ENCODE peak calls at places on chromosomes 7 and 10, in five cellular contexts. R is lower lobe of right lung, G is heart left ventricle, C is sigmoid colon, X is Peyer's patch. E is an unnamed sample. For H3K36me3, the result is how much of the 10 kb centered on the place peaks cover.

GRCh38 chr7:79130715-79131114 is 322.8 kb downstream of the MAGI2 start:
- DNase-seq in R (no peak), G (no peak), C (no peak), X (no peak), E (no peak)

GRCh38 chr7:7427363-7427762 is 108.3 kb downstream of the COL28A1 start:
- DNase-seq in R (no peak), G (no peak), C (no peak), X (no peak), E (no peak)

GRCh38 chr10:37856881-37857286 is 526 bp downstream of the ZNF248 start:
- DNase-seq in R (no peak), G (peak), C (peak), X (peak), E (peak)

GRCh38 chr7:94486206-94486605 is 23.4 kb upstream of the CASD1 start:
- DNase-seq in R (no peak), G (no peak), C (no peak), X (no peak), E (no peak)

GRCh38 chr10:24722676-24723385 is 856 bp downstream of the ARHGAP21 start:
- DNase-seq in R (peak), G (peak), C (peak), X (peak), E (peak)

GRCh38 chr7:82109288-82109687 is 334.3 kb downstream of the CACNA2D1 start:
- DNase-seq in R (no peak), G (no peak), C (no peak), X (no peak), E (no peak)

GRCh38 chr10:1560535-1561192 is 176.7 kb downstream of the ADARB2 start:
- DNase-seq in R (no peak), G (no peak), C (peak), X (no peak), E (no peak)

GRCh38 chr10:100245484-100246220 is 16.3 kb upstream of the CHUK start:
- DNase-seq in R (no peak), G (no peak), C (no peak), X (no peak), E (no peak)

GRCh38 chr10:131655101-131655849 is 245.5 kb upstream of the PPP2R2D start:
- DNase-seq in R (no peak), G (peak), C (peak), X (no peak), E (no peak)

GRCh38 chr10:43616697-43617370 is 10.6 kb downstream of the ZNF485 start:
- DNase-seq in R (no peak), G (no peak), C (no peak), X (no peak), E (no peak)

GRCh38 chr7:48899932-48900331 is 24.4 kb upstream of the CDC14C start:
- DNase-seq in R (no peak), G (no peak), C (no peak), X (no peak), E (no peak)

GRCh38 chr10:14664345-14664744 is 110.4 kb downstream of the FAM107B start:
- DNase-seq in R (no peak), G (no peak), C (no peak), X (no peak), E (no peak)

GRCh38 chr10:73911553-73912004 is 647 bp downstream of the PLAU start:
- DNase-seq in R (no peak), G (no peak), C (no peak), X (no peak), E (no peak)

DNA sequence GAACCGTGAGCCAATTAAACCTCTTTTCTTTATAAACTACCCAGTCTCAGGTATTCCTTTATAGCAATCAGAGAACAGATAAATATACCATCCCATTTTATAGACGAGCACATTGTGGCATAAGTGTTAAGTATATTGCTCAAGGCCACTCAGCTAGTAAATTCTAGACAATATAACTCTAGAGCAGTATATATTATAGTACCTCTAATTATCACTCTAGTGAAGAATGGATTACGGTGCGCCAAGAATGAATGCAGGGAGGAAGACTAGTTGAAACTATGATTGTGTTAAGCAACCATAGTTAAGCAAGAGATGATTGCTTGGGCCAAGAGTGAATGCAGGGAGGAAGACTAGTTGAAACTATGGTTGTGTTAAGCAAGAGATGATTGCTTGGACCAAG is 60.9 kb downstream of the BRAF start:
- DNase-seq in R (no peak), G (no peak), C (no peak), X (no peak), E (no peak)
- H3K36me3 ChIP-seq in R (under half), G (under half), C (under half), X (under half), E (under half)

GRCh38 chr7:115603416-115603815 is 427.1 kb downstream of the TFEC start:
- DNase-seq in R (no peak), G (no peak), C (no peak), X (no peak), E (no peak)
- TF ChIP-seq CTCF in R (no peak), G (no peak), C (no peak), X (no peak), E (no peak)

GRCh38 chr10:13206091-13206490 is 28.1 kb downstream of the UCMA start:
- DNase-seq in R (no peak), G (no peak), C (no peak), X (no peak), E (no peak)

GRCh38 chr10:13201132-13201531 is 33.0 kb downstream of the UCMA start:
- DNase-seq in R (no peak), G (no peak), C (no peak), X (no peak), E (no peak)

GRCh38 chr10:13206546-13207443 is 27.4 kb downstream of the UCMA start:
- DNase-seq in R (no peak), G (no peak), C (no peak), X (no peak), E (no peak)
- H3K36me3 ChIP-seq in R (under half), G (under half), C (under half), X (under half), E (under half)

GRCh38 chr7:76300210-76300731 is 2.2 kb upstream of the HSPB1 start:
- DNase-seq in R (no peak), G (no peak), C (no peak), X (no peak), E (no peak)

GRCh38 chr7:76301000-76301399 is 1.5 kb upstream of the HSPB1 start:
- DNase-seq in R (no peak), G (no peak), C (no peak), X (no peak), E (no peak)

GRCh38 chr7:76303057-76303828 is 770 bp downstream of the HSPB1 start:
- DNase-seq in R (peak), G (peak), C (peak), X (peak), E (peak)

GRCh38 chr7:76303829-76304505 is 1.5 kb downstream of the HSPB1 start:
- DNase-seq in R (no peak), G (no peak), C (no peak), X (no peak), E (no peak)

GRCh38 chr7:76302299-76303056 is at the start of gene HSPB1:
- DNase-seq in R (peak), G (peak), C (peak), X (peak), E (peak)
- TF ChIP-seq CTCF in R (no peak), G (no peak), C (no peak), X (no peak), E (no peak)

GRCh38 chr10:71820966-71821365 is 30.1 kb downstream of the PSAP start:
- DNase-seq in R (no peak), G (no peak), C (no peak), X (no peak), E (no peak)
- H3K36me3 ChIP-seq in R (half or more), G (half or more), C (half or more), X (under half), E (half or more)

DNA sequence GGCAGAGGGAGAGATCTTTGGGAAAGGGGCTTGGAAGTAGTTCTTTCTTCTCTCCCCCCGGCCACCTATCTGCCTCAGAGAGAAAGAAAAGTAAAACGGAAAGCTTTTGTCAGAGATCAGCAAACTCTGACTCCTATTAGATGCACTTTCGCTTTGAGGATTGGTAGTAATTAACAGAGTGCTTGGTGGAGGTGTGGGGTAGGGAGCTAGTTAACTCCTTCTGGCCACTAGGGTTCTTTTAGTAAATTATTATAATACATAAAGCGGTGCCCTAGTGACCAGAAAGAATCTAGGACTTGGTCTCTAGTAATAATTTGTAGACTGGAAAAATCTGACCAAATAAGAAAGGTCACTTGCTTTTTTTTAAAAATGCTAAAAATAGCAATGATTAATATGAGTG is 54.6 kb downstream of the CPVL start:
- DNase-seq in R (no peak), G (no peak), C (no peak), X (no peak), E (no peak)
- TF ChIP-seq CTCF in R (no peak), G (no peak), C (no peak), X (peak), E (no peak)

GRCh38 chr10:101653536-101653935 is 41.4 kb downstream of the FBXW4 start:
- DNase-seq in R (no peak), G (no peak), C (no peak), X (no peak), E (no peak)

GRCh38 chr10:101650841-101651240 is 44.1 kb downstream of the FBXW4 start:
- DNase-seq in R (no peak), G (no peak), C (no peak), X (no peak), E (no peak)

GRCh38 chr10:101645659-101646058 is 49.3 kb downstream of the FBXW4 start:
- DNase-seq in R (no peak), G (no peak), C (no peak), X (no peak), E (no peak)

GRCh38 chr10:101646369-101646768 is 48.6 kb downstream of the FBXW4 start:
- DNase-seq in R (no peak), G (no peak), C (peak), X (no peak), E (no peak)

DNA sequence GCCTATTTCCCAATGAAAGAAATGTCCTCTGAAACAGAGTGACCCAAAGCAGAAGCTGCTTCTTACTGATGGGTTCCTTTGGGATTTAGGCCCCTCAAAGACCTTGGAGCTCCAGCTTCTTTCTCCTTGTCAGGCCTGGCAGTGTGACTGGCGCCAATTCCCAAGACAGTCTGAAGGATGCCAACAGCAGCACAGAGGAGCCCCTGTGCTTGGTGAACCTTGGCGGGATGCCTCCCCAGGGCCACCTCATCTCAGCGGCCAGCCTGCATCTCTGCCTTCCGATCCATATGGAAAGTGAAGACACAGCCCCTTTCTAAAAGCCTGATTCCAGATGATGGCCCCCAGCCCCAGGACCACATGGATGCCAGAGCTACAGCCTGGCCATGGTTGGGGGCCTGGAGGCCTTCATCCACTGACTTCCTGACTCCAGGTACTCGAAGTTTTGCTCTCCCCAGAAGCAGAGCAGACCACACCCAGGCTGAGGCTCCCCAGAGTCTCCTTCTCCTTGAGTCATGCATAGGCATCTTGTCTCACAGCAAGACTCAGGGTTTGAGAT is 45.4 kb downstream of the FBXW4 start:
- DNase-seq in R (no peak), G (no peak), C (peak), X (no peak), E (no peak)
- H3K36me3 ChIP-seq in R (half or more), G (half or more), C (under half), X (under half), E (under half)

GRCh38 chr7:157944051-157944450 is 607.2 kb downstream of the DNAJB6 start:
- DNase-seq in R (no peak), G (no peak), C (no peak), X (no peak), E (no peak)

GRCh38 chr7:157946398-157947060 is 609.7 kb downstream of the DNAJB6 start:
- DNase-seq in R (no peak), G (no peak), C (no peak), X (no peak), E (no peak)

GRCh38 chr7:157943561-157943960 is 606.8 kb downstream of the DNAJB6 start:
- DNase-seq in R (no peak), G (no peak), C (no peak), X (no peak), E (no peak)

GRCh38 chr7:157944734-157945291 is 608.0 kb downstream of the DNAJB6 start:
- DNase-seq in R (no peak), G (no peak), C (no peak), X (no peak), E (no peak)

DNA sequence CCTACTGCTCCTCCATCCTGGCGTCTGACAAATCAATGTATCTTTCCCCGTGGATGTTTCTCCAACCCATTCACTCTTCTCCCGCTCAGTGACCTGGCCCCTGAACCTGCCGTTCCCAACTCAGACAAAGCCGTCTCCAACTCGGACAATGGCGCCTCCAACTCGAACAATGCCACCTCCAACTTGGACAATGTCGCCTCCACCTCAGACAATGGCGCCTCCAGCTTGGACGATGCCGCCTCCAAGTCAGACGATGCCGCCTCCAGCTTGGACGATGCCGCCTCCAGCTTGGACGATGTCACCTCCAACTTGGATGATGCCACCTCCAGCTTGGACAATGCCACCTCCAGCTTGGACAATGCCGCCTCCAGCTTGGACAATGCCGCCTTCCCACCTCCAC is 608.6 kb downstream of the DNAJB6 start:
- DNase-seq in R (no peak), G (no peak), C (no peak), X (no peak), E (no peak)
- TF ChIP-seq CTCF in R (no peak), G (no peak), C (no peak), X (no peak), E (no peak)